ENCODE peak calls at places on chromosome 1, in ten cellular contexts. A is Panc1; G is GM23248; B is lower leg skin; E is tibial artery; M is CD8-positive, alpha-beta T cell; Y is suprapubic skin; U is astrocyte; C is A549; T is CD8-positive, alpha-beta memory T cell. L is an unnamed sample.

GRCh38 chr1:27451346-27451745 is 38.6 kb downstream of the WASF2 start:
- DNase-seq in B (no peak), C (no peak), U (no peak), Y (no peak), A (no peak), M (no peak), E (no peak), G (no peak), T (no peak), L (no peak)

GRCh38 chr1:67496329-67496728 is 66.1 kb upstream of the SERBP1 start:
- DNase-seq in B (no peak), C (no peak), E (no peak), U (no peak), Y (no peak), G (no peak), M (no peak), T (no peak), A (no peak), L (no peak)

GRCh38 chr1:231757101-231757404 is 130.5 kb downstream of the DISC1 start:
- DNase-seq in C (no peak), A (no peak), B (no peak), G (no peak), U (no peak), T (no peak), E (no peak), M (no peak), Y (no peak), L (no peak)

GRCh38 chr1:209456878-209457277 is 126.6 kb upstream of the CAMK1G start:
- DNase-seq in A (no peak), Y (no peak), C (no peak), B (no peak), U (peak), E (no peak), T (no peak), G (peak), M (no peak), L (no peak)

GRCh38 chr1:25863486-25864262 is 4.4 kb upstream of the AUNIP start:
- DNase-seq in C (no peak), Y (no peak), M (no peak), A (no peak), G (no peak), T (no peak), E (no peak), B (peak), U (no peak), L (no peak)

GRCh38 chr1:2224621-2225020 is 3.5 kb upstream of the SKI start:
- DNase-seq in U (no peak), E (no peak), C (no peak), G (no peak), Y (peak), M (no peak), A (no peak), B (no peak), T (no peak), L (no peak)

GRCh38 chr1:158972841-158973240 is 36.9 kb upstream of the IFI16 start:
- DNase-seq in B (no peak), G (no peak), A (no peak), Y (no peak), T (no peak), U (no peak), E (no peak), C (peak), M (no peak), L (no peak)

GRCh38 chr1:9842073-9842711 is 18.4 kb upstream of the CLSTN1 start:
- DNase-seq in C (no peak), U (no peak), E (no peak), B (no peak), Y (peak), A (no peak), T (no peak), G (no peak), M (no peak), L (no peak)

GRCh38 chr1:164786980-164787833 is 228.2 kb downstream of the PBX1 start:
- DNase-seq in A (peak), U (peak), C (peak), M (peak), G (peak), T (peak), B (peak), E (peak), Y (peak), L (no peak)

GRCh38 chr1:244065960-244066388 is 14.9 kb downstream of the ZBTB18 start:
- DNase-seq in E (no peak), A (no peak), U (peak), M (no peak), B (no peak), Y (no peak), C (no peak), G (peak), T (no peak), L (no peak)

DNA sequence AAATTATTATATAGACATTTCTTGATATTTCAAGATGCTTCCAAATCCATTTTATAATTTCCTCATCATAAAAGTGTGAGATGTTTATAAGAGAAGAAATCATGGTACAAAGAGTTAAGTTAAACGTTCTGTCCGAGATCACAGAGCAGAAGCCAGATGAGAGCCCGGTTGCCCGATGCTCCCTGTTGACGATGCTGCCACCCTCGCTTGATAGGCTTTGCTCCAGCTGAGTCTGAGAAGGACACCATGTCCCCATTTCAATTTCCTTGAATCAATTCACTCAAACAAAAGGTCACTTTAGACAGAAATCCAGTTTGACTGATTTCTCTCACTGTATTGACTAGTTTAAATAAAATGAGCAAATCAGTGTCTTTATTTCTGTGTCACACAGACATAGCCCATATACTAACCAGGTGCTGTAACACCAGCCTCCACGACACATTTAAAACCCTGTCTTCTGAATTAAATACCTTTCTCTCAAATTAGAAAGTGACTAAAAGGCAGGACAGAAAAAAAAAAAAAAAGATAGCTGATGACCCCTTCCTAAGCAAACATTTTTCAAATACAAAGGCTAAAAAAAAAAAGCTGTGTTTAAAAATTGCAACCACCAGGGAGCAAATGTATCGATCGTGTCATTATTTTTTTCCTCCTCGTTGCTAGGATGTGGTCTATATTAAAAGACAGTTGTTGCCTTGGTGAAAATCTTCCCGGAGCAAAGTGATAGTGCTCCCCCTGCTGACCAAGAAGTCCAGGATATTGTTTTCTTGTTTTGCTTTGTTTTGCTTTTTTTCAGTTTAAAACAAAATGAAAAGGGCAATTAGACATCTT is 35.2 kb downstream of the DNASE2B start:
- DNase-seq in G (peak), M (peak), A (peak), U (peak), Y (no peak), B (no peak), C (peak), E (peak), T (peak), L (peak)
- H3K4me3 ChIP-seq in G (peak), M (peak), A (peak), U (peak), Y (peak), B (no peak), C (peak), E (peak), T (peak), L (peak)

GRCh38 chr1:23868848-23869450 is 859 bp upstream of the FUCA1 start:
- DNase-seq in C (no peak), B (no peak), T (no peak), M (no peak), G (no peak), A (no peak), U (no peak), E (peak), Y (no peak), L (no peak)
- H3K4me3 ChIP-seq in C (peak), B (peak), T (peak), M (peak), G (peak), A (peak), U (peak), E (peak), Y (peak), L (peak)

DNA sequence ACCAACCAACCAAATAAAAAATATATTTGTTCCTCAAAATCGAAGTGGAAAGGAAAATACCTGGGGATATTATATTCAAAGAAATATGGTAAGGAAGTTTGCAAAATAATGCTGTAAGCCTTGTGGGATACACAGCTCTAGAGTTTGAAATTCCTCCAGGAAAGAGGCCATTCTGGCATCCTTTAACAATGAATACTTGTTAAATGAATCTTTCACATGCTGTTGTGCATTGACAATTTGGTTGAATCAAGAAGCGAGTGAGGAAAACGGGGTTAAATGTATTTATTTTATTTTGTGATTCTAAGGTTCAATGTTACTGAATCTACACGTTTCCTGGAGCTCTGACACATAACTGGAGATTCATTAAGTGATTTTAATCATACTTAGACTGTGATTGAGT is 30.5 kb upstream of the NTNG1 start:
- DNase-seq in E (no peak), G (peak), T (no peak), A (no peak), M (no peak), B (no peak), U (peak), C (no peak), Y (no peak), L (no peak)
- H3K4me3 ChIP-seq in E (no peak), G (peak), T (no peak), A (no peak), M (no peak), B (no peak), U (peak), C (no peak), Y (no peak), L (no peak)

GRCh38 chr1:31749785-31750345 is 14.3 kb downstream of the ADGRB2 start:
- DNase-seq in B (no peak), Y (no peak), C (no peak), U (no peak), G (no peak), E (no peak), M (no peak), A (no peak), T (no peak), L (no peak)
- H3K4me3 ChIP-seq in B (no peak), Y (no peak), C (no peak), U (no peak), G (no peak), E (no peak), M (no peak), A (no peak), T (no peak), L (no peak)

GRCh38 chr1:53210954-53211353 is 9.5 kb downstream of the CZIB start:
- DNase-seq in U (no peak), G (no peak), B (no peak), E (no peak), C (no peak), A (no peak), M (no peak), T (no peak), Y (no peak), L (no peak)

GRCh38 chr1:53207726-53208125 is 11.1 kb downstream of the CPT2 start:
- DNase-seq in B (no peak), Y (no peak), M (no peak), A (no peak), G (peak), T (no peak), E (no peak), C (no peak), U (no peak), L (no peak)

GRCh38 chr1:53206735-53207379 is 10.2 kb downstream of the CPT2 start:
- DNase-seq in C (no peak), U (no peak), G (no peak), Y (no peak), A (no peak), M (no peak), E (no peak), B (no peak), T (no peak), L (no peak)

GRCh38 chr1:53214541-53214940 is 5.9 kb downstream of the CZIB start:
- DNase-seq in C (no peak), E (no peak), U (no peak), G (no peak), Y (no peak), B (no peak), T (no peak), M (no peak), A (no peak), L (no peak)

DNA sequence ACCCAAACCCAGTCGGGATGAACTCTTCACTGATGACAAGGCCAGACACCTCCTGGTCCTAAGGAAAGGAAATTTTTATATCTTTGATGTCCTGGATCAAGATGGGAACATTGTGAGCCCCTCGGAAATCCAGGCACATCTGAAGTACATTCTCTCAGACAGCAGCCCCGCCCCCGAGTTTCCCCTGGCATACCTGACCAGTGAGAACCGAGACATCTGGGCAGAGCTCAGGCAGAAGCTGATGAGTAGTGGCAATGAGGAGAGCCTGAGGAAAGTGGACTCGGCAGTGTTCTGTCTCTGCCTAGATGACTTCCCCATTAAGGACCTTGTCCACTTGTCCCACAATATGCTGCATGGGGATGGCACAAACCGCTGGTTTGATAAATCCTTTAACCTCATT is 10.1 kb downstream of the CZIB start:
- DNase-seq in U (no peak), E (no peak), M (no peak), A (no peak), C (no peak), G (no peak), Y (no peak), T (no peak), B (no peak), L (no peak)
- H3K4me3 ChIP-seq in U (no peak), E (no peak), M (no peak), A (no peak), C (no peak), G (no peak), Y (no peak), T (no peak), B (no peak), L (no peak)